ENCODE peak calls at places on chromosomes 1 and 21, in five cellular contexts. S, V, F, I and Q are unnamed samples.

GRCh38 chr1:29592731-29593130 is 356.4 kb downstream of the PTPRU start:
- DNase-seq in S (no peak), V (no peak), F (no peak), I (no peak), Q (peak)

GRCh38 chr1:109187127-109187526 is 26.6 kb upstream of the SARS1 start:
- DNase-seq in S (no peak), V (no peak), F (no peak), I (no peak), Q (no peak)

GRCh38 chr21:44761011-44761729 is 40.5 kb downstream of the UBE2G2 start:
- DNase-seq in S (peak), V (no peak), F (no peak), I (peak), Q (no peak)

GRCh38 chr1:72997041-72997440 is 714.7 kb upstream of the NEGR1 start:
- DNase-seq in S (no peak), V (no peak), F (no peak), I (no peak), Q (no peak)

GRCh38 chr1:91511386-91511785 is 10.7 kb downstream of the CDC7 start:
- DNase-seq in S (peak), V (peak), F (no peak), I (no peak), Q (no peak)

GRCh38 chr1:27367160-27367650 is 444 bp upstream of the MAP3K6 start:
- DNase-seq in S (no peak), V (no peak), F (no peak), I (no peak), Q (no peak)

GRCh38 chr1:32736812-32737791 is 34.5 kb upstream of the SYNC start:
- DNase-seq in S (peak), V (no peak), F (no peak), I (no peak), Q (peak)

GRCh38 chr21:27838585-27838984 is 871.7 kb upstream of the ADAMTS5 start:
- DNase-seq in S (no peak), V (no peak), F (no peak), I (no peak), Q (no peak)

GRCh38 chr1:199122532-199123311 is 483.9 kb downstream of the PTPRC start:
- DNase-seq in S (peak), V (no peak), F (no peak), I (no peak), Q (no peak)

GRCh38 chr1:93701619-93702018 is 20.0 kb upstream of the BCAR3 start:
- DNase-seq in S (peak), V (no peak), F (peak), I (no peak), Q (no peak)

GRCh38 chr1:97565886-97566285 is 354.9 kb downstream of the DPYD start:
- DNase-seq in S (no peak), V (no peak), F (no peak), I (no peak), Q (no peak)

GRCh38 chr1:28878796-28879195 is 35.6 kb upstream of the EPB41 start:
- DNase-seq in S (no peak), V (no peak), F (no peak), I (no peak), Q (no peak)

GRCh38 chr1:19123837-19124236 is 86.2 kb downstream of the UBR4 start:
- DNase-seq in S (no peak), V (no peak), F (no peak), I (peak), Q (no peak)

GRCh38 chr1:10960406-10960805 is 52.0 kb upstream of the TARDBP start:
- DNase-seq in S (no peak), V (no peak), F (no peak), I (no peak), Q (no peak)

GRCh38 chr1:116182019-116182714 is 71.0 kb downstream of the MAB21L3 start:
- DNase-seq in S (no peak), V (no peak), F (no peak), I (no peak), Q (no peak)

GRCh38 chr21:42276526-42277154 is 38.6 kb downstream of the TFF3 start:
- DNase-seq in S (no peak), V (no peak), F (no peak), I (no peak), Q (no peak)

GRCh38 chr1:185483647-185484450 is 166.8 kb upstream of the IVNS1ABP start:
- DNase-seq in S (peak), V (peak), F (no peak), I (no peak), Q (no peak)

GRCh38 chr1:182317489-182318180 is 74.0 kb downstream of the GLUL start:
- DNase-seq in S (no peak), V (peak), F (no peak), I (no peak), Q (no peak)

GRCh38 chr1:2834146-2834475 is 32.6 kb upstream of the TTC34 start:
- DNase-seq in S (no peak), V (no peak), F (no peak), I (no peak), Q (no peak)

GRCh38 chr1:56993355-56993985 is 27.7 kb upstream of the C8B start:
- DNase-seq in S (no peak), V (no peak), F (no peak), I (no peak), Q (no peak)

GRCh38 chr1:84758968-84759491 is 68.8 kb upstream of the SSX2IP start:
- DNase-seq in S (no peak), V (peak), F (no peak), I (no peak), Q (no peak)

GRCh38 chr1:235297579-235297978 is 30.4 kb downstream of the ARID4B start:
- DNase-seq in S (no peak), V (no peak), F (no peak), I (no peak), Q (no peak)

GRCh38 chr1:20704390-20705301 is 13.2 kb downstream of the KIF17 start:
- DNase-seq in S (no peak), V (no peak), F (no peak), I (no peak), Q (no peak)

GRCh38 chr1:18137759-18138345 is 30.3 kb downstream of the IGSF21 start:
- DNase-seq in S (no peak), V (no peak), F (no peak), I (no peak), Q (no peak)

GRCh38 chr1:19009126-19009881 is 52.8 kb upstream of the IFFO2 start:
- DNase-seq in S (no peak), V (no peak), F (no peak), I (no peak), Q (no peak)

GRCh38 chr1:95437011-95437410 is 203.0 kb downstream of the RWDD3 start:
- DNase-seq in S (no peak), V (no peak), F (no peak), I (no peak), Q (no peak)

GRCh38 chr1:175016073-175016722 is 7.0 kb downstream of the MRPS14 start:
- DNase-seq in S (no peak), V (no peak), F (no peak), I (no peak), Q (no peak)

GRCh38 chr21:21688877-21689276 is 690.7 kb downstream of the NCAM2 start:
- DNase-seq in S (no peak), V (peak), F (no peak), I (no peak), Q (peak)